ENCODE peak calls at places on chromosomes 7 and 10, in ten cellular contexts. One of them, this sample, is unnamed.
A peak's percentile ranks its signal among the peaks of the same experiment; 100 is the strongest.

GRCh38 chr10:13414855-13415254 is 66.8 kb upstream of the SEPHS1 start:
- DNase-seq in IMR-90: no peak
- DNase-seq in CD8-positive, alpha-beta memory T cell: no peak
- DNase-seq in esophagus squamous epithelium: no peak
- DNase-seq in psoas muscle: no peak
- DNase-seq in right lobe of liver: no peak
- DNase-seq in tibial artery: no peak
- DNase-seq in effector memory CD4-positive, alpha-beta T cell: no peak
- DNase-seq in lower lobe of right lung: no peak
- DNase-seq in left ventricle myocardium inferior: no peak
- DNase-seq in this sample: no peak

GRCh38 chr7:155287229-155287935 is 10.3 kb upstream of the INSIG1 start:
- DNase-seq in IMR-90: no peak
- DNase-seq in CD8-positive, alpha-beta memory T cell: no peak
- DNase-seq in esophagus squamous epithelium: no peak
- DNase-seq in psoas muscle: no peak
- DNase-seq in right lobe of liver: peak; percentile 47
- DNase-seq in tibial artery: no peak
- DNase-seq in effector memory CD4-positive, alpha-beta T cell: no peak
- DNase-seq in lower lobe of right lung: no peak
- DNase-seq in left ventricle myocardium inferior: no peak
- DNase-seq in this sample: no peak

GRCh38 chr10:118166951-118167350 is 120.2 kb upstream of the RAB11FIP2 start:
- DNase-seq in IMR-90: no peak
- DNase-seq in CD8-positive, alpha-beta memory T cell: no peak
- DNase-seq in esophagus squamous epithelium: no peak
- DNase-seq in psoas muscle: no peak
- DNase-seq in right lobe of liver: no peak
- DNase-seq in tibial artery: no peak
- DNase-seq in effector memory CD4-positive, alpha-beta T cell: no peak
- DNase-seq in lower lobe of right lung: no peak
- DNase-seq in left ventricle myocardium inferior: no peak
- DNase-seq in this sample: no peak

GRCh38 chr10:50216894-50217293 is 34.4 kb downstream of the ASAH2 start:
- DNase-seq in IMR-90: peak; percentile 10
- DNase-seq in CD8-positive, alpha-beta memory T cell: no peak
- DNase-seq in esophagus squamous epithelium: no peak
- DNase-seq in psoas muscle: no peak
- DNase-seq in right lobe of liver: no peak
- DNase-seq in tibial artery: no peak
- DNase-seq in effector memory CD4-positive, alpha-beta T cell: no peak
- DNase-seq in lower lobe of right lung: no peak
- DNase-seq in left ventricle myocardium inferior: no peak
- DNase-seq in this sample: no peak

GRCh38 chr7:33773053-33773452 is 132.3 kb upstream of the BMPER start:
- DNase-seq in IMR-90: peak; percentile 68
- DNase-seq in CD8-positive, alpha-beta memory T cell: no peak
- DNase-seq in esophagus squamous epithelium: no peak
- DNase-seq in psoas muscle: no peak
- DNase-seq in right lobe of liver: no peak
- DNase-seq in tibial artery: no peak
- DNase-seq in effector memory CD4-positive, alpha-beta T cell: no peak
- DNase-seq in lower lobe of right lung: no peak
- DNase-seq in left ventricle myocardium inferior: no peak
- DNase-seq in this sample: no peak

GRCh38 chr10:10826125-10826524 is 191.5 kb upstream of the CELF2 start:
- DNase-seq in IMR-90: peak; percentile 97
- DNase-seq in CD8-positive, alpha-beta memory T cell: no peak
- DNase-seq in esophagus squamous epithelium: no peak
- DNase-seq in psoas muscle: no peak
- DNase-seq in right lobe of liver: no peak
- DNase-seq in tibial artery: no peak
- DNase-seq in effector memory CD4-positive, alpha-beta T cell: no peak
- DNase-seq in lower lobe of right lung: no peak
- DNase-seq in left ventricle myocardium inferior: no peak
- DNase-seq in this sample: no peak

GRCh38 chr10:106900041-106900674 is 264.3 kb downstream of the SORCS1 start:
- DNase-seq in IMR-90: no peak
- DNase-seq in CD8-positive, alpha-beta memory T cell: no peak
- DNase-seq in esophagus squamous epithelium: no peak
- DNase-seq in psoas muscle: no peak
- DNase-seq in right lobe of liver: no peak
- DNase-seq in tibial artery: no peak
- DNase-seq in effector memory CD4-positive, alpha-beta T cell: no peak
- DNase-seq in lower lobe of right lung: no peak
- DNase-seq in left ventricle myocardium inferior: no peak
- DNase-seq in this sample: no peak

GRCh38 chr10:79150444-79150754 is 81.6 kb downstream of the ZMIZ1 start:
- DNase-seq in IMR-90: no peak
- DNase-seq in CD8-positive, alpha-beta memory T cell: no peak
- DNase-seq in esophagus squamous epithelium: no peak
- DNase-seq in psoas muscle: no peak
- DNase-seq in right lobe of liver: no peak
- DNase-seq in tibial artery: no peak
- DNase-seq in effector memory CD4-positive, alpha-beta T cell: no peak
- DNase-seq in lower lobe of right lung: no peak
- DNase-seq in left ventricle myocardium inferior: no peak
- DNase-seq in this sample: no peak

GRCh38 chr10:6729071-6729773 is 149.1 kb upstream of the PRKCQ start:
- DNase-seq in IMR-90: peak; percentile 82
- DNase-seq in CD8-positive, alpha-beta memory T cell: no peak
- DNase-seq in esophagus squamous epithelium: no peak
- DNase-seq in psoas muscle: peak; percentile 32
- DNase-seq in right lobe of liver: no peak
- DNase-seq in tibial artery: no peak
- DNase-seq in effector memory CD4-positive, alpha-beta T cell: no peak
- DNase-seq in lower lobe of right lung: no peak
- DNase-seq in left ventricle myocardium inferior: peak; percentile 17
- DNase-seq in this sample: no peak

GRCh38 chr10:114437456-114438292 is 33.4 kb upstream of the AFAP1L2 start:
- DNase-seq in IMR-90: peak; percentile 19
- DNase-seq in CD8-positive, alpha-beta memory T cell: no peak
- DNase-seq in esophagus squamous epithelium: no peak
- DNase-seq in psoas muscle: no peak
- DNase-seq in right lobe of liver: no peak
- DNase-seq in tibial artery: no peak
- DNase-seq in effector memory CD4-positive, alpha-beta T cell: no peak
- DNase-seq in lower lobe of right lung: no peak
- DNase-seq in left ventricle myocardium inferior: no peak
- DNase-seq in this sample: no peak

GRCh38 chr10:18400911-18401260 is 250.5 kb downstream of the NSUN6 start:
- DNase-seq in IMR-90: no peak
- DNase-seq in CD8-positive, alpha-beta memory T cell: no peak
- DNase-seq in esophagus squamous epithelium: no peak
- DNase-seq in psoas muscle: no peak
- DNase-seq in right lobe of liver: peak; percentile 59
- DNase-seq in tibial artery: no peak
- DNase-seq in effector memory CD4-positive, alpha-beta T cell: no peak
- DNase-seq in lower lobe of right lung: no peak
- DNase-seq in left ventricle myocardium inferior: no peak
- DNase-seq in this sample: no peak

GRCh38 chr10:101032637-101033201 is 1.7 kb downstream of the SFXN3 start:
- DNase-seq in IMR-90: peak; percentile 91
- DNase-seq in CD8-positive, alpha-beta memory T cell: no peak
- DNase-seq in esophagus squamous epithelium: no peak
- DNase-seq in psoas muscle: peak; percentile 54
- DNase-seq in right lobe of liver: no peak
- DNase-seq in tibial artery: peak; percentile 87
- DNase-seq in effector memory CD4-positive, alpha-beta T cell: peak; percentile 32
- DNase-seq in lower lobe of right lung: no peak
- DNase-seq in left ventricle myocardium inferior: peak; percentile 57
- DNase-seq in this sample: peak; percentile 72

DNA sequence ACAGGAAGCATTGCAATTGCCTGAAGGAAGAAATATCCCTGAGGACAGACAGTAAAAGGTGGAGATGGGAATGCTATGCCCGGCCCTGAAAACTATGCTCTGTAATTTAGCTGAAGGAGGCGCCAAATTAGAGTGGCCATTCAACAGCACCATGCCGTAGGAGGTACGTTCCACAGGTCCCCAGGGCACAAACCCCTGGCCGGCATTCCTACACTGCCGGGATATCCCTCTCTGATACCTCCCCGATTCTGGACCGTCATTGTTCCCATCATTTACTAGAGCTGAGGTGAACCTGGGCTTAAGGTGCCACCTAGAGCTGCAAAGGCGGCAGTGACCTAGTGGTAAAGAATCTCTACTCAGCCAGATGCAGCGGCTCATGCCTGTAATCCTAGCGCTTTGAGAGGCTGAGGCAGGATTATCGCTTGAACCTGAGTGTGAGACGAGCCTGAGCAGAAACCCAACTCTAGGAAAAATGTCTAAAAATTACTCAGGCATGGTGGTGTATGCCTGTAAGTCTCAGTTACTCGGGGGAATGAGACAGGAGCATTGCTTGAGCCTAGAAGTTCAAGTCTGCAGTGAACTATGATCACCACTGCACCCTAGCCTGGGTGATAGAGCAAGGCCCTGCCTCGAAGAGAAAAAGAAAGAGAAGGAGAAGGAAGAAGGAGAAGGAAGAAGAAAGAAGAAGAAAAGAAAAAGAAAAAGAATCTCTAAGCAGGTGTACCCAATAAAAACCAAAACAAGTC is 53.0 kb upstream of the TNKS2 start:
- DNase-seq in IMR-90: no peak
- DNase-seq in CD8-positive, alpha-beta memory T cell: no peak
- DNase-seq in esophagus squamous epithelium: no peak
- DNase-seq in psoas muscle: no peak
- DNase-seq in right lobe of liver: peak; percentile 63
- DNase-seq in tibial artery: no peak
- DNase-seq in effector memory CD4-positive, alpha-beta T cell: no peak
- DNase-seq in lower lobe of right lung: no peak
- DNase-seq in left ventricle myocardium inferior: no peak
- DNase-seq in this sample: no peak
- H3K9me3 ChIP-seq in IMR-90: no peaks in the 10 kb centered on the region
- H3K9me3 ChIP-seq in CD8-positive, alpha-beta memory T cell: no peaks in the 10 kb centered on the region
- H3K9me3 ChIP-seq in esophagus squamous epithelium: no peaks in the 10 kb centered on the region
- H3K9me3 ChIP-seq in psoas muscle: no peaks in the 10 kb centered on the region
- H3K9me3 ChIP-seq in right lobe of liver: no peaks in the 10 kb centered on the region
- H3K9me3 ChIP-seq in tibial artery: no peaks in the 10 kb centered on the region
- H3K9me3 ChIP-seq in effector memory CD4-positive, alpha-beta T cell: no peaks in the 10 kb centered on the region
- H3K9me3 ChIP-seq in lower lobe of right lung: no peaks in the 10 kb centered on the region
- H3K9me3 ChIP-seq in left ventricle myocardium inferior: peaks cover 21% of the 10 kb centered on the region
- H3K9me3 ChIP-seq in this sample: no peaks in the 10 kb centered on the region

GRCh38 chr10:60963441-60964256 is 19.7 kb upstream of the RHOBTB1 start:
- DNase-seq in IMR-90: peak; percentile 72
- DNase-seq in CD8-positive, alpha-beta memory T cell: no peak
- DNase-seq in esophagus squamous epithelium: no peak
- DNase-seq in psoas muscle: no peak
- DNase-seq in right lobe of liver: no peak
- DNase-seq in tibial artery: no peak
- DNase-seq in effector memory CD4-positive, alpha-beta T cell: no peak
- DNase-seq in lower lobe of right lung: no peak
- DNase-seq in left ventricle myocardium inferior: no peak
- DNase-seq in this sample: no peak

GRCh38 chr10:60962946-60963345 is 19.0 kb upstream of the RHOBTB1 start:
- DNase-seq in IMR-90: peak; percentile 31
- DNase-seq in CD8-positive, alpha-beta memory T cell: no peak
- DNase-seq in esophagus squamous epithelium: no peak
- DNase-seq in psoas muscle: no peak
- DNase-seq in right lobe of liver: no peak
- DNase-seq in tibial artery: no peak
- DNase-seq in effector memory CD4-positive, alpha-beta T cell: no peak
- DNase-seq in lower lobe of right lung: no peak
- DNase-seq in left ventricle myocardium inferior: no peak
- DNase-seq in this sample: no peak

GRCh38 chr10:60967260-60967659 is 23.3 kb upstream of the RHOBTB1 start:
- DNase-seq in IMR-90: no peak
- DNase-seq in CD8-positive, alpha-beta memory T cell: no peak
- DNase-seq in esophagus squamous epithelium: no peak
- DNase-seq in psoas muscle: no peak
- DNase-seq in right lobe of liver: no peak
- DNase-seq in tibial artery: no peak
- DNase-seq in effector memory CD4-positive, alpha-beta T cell: no peak
- DNase-seq in lower lobe of right lung: no peak
- DNase-seq in left ventricle myocardium inferior: no peak
- DNase-seq in this sample: no peak

GRCh38 chr10:60967854-60968484 is 24.0 kb upstream of the RHOBTB1 start:
- DNase-seq in IMR-90: no peak
- DNase-seq in CD8-positive, alpha-beta memory T cell: no peak
- DNase-seq in esophagus squamous epithelium: no peak
- DNase-seq in psoas muscle: no peak
- DNase-seq in right lobe of liver: no peak
- DNase-seq in tibial artery: no peak
- DNase-seq in effector memory CD4-positive, alpha-beta T cell: no peak
- DNase-seq in lower lobe of right lung: no peak
- DNase-seq in left ventricle myocardium inferior: no peak
- DNase-seq in this sample: no peak

GRCh38 chr10:60964257-60965235 is 20.6 kb upstream of the RHOBTB1 start:
- DNase-seq in IMR-90: peak; percentile 91
- DNase-seq in CD8-positive, alpha-beta memory T cell: peak; percentile 7
- DNase-seq in esophagus squamous epithelium: no peak
- DNase-seq in psoas muscle: peak; percentile 59
- DNase-seq in right lobe of liver: no peak
- DNase-seq in tibial artery: peak; percentile 77
- DNase-seq in effector memory CD4-positive, alpha-beta T cell: no peak
- DNase-seq in lower lobe of right lung: peak; percentile 51
- DNase-seq in left ventricle myocardium inferior: peak; percentile 58
- DNase-seq in this sample: peak; percentile 83
- H3K4me3 ChIP-seq in IMR-90: no peak overlapping the region
- H3K4me3 ChIP-seq in CD8-positive, alpha-beta memory T cell: no peak overlapping the region
- H3K4me3 ChIP-seq in esophagus squamous epithelium: no peak overlapping the region
- H3K4me3 ChIP-seq in psoas muscle: no peak overlapping the region
- H3K4me3 ChIP-seq in right lobe of liver: no peak overlapping the region
- H3K4me3 ChIP-seq in tibial artery: no peak overlapping the region
- H3K4me3 ChIP-seq in effector memory CD4-positive, alpha-beta T cell: no peak overlapping the region
- H3K4me3 ChIP-seq in lower lobe of right lung: no peak overlapping the region
- H3K4me3 ChIP-seq in left ventricle myocardium inferior: no peak overlapping the region
- H3K4me3 ChIP-seq in this sample: no peak overlapping the region

DNA sequence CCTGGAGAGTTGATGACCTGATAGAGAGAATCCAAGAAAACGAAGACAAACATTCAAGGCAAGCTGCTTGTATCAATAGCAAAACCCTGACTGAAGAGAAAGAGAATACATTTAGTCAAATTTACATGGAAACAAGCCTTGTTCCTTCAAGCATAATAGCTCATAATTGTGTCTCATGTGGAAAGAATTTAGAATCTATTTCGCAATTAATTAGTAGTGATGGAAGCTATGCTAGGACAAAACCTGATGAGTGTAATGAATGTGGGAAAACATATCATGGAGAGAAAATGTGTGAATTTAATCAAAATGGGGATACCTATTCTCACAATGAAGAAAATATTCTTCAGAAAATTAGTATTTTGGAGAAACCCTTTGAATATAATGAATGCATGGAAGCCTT is 18.0 kb downstream of the RBAK start:
- DNase-seq in IMR-90: no peak
- DNase-seq in CD8-positive, alpha-beta memory T cell: no peak
- DNase-seq in esophagus squamous epithelium: no peak
- DNase-seq in psoas muscle: no peak
- DNase-seq in right lobe of liver: no peak
- DNase-seq in tibial artery: no peak
- DNase-seq in effector memory CD4-positive, alpha-beta T cell: no peak
- DNase-seq in lower lobe of right lung: no peak
- DNase-seq in left ventricle myocardium inferior: no peak
- DNase-seq in this sample: no peak
- H3K9me3 ChIP-seq in IMR-90: peaks cover 70% of the 10 kb centered on the region
- H3K9me3 ChIP-seq in CD8-positive, alpha-beta memory T cell: peaks cover 80% of the 10 kb centered on the region
- H3K9me3 ChIP-seq in esophagus squamous epithelium: peaks cover 6% of the 10 kb centered on the region
- H3K9me3 ChIP-seq in psoas muscle: peaks cover 95% of the 10 kb centered on the region
- H3K9me3 ChIP-seq in right lobe of liver: peaks cover 31% of the 10 kb centered on the region
- H3K9me3 ChIP-seq in tibial artery: peaks cover 100% of the 10 kb centered on the region
- H3K9me3 ChIP-seq in effector memory CD4-positive, alpha-beta T cell: peaks cover 76% of the 10 kb centered on the region
- H3K9me3 ChIP-seq in lower lobe of right lung: peaks cover 94% of the 10 kb centered on the region
- H3K9me3 ChIP-seq in left ventricle myocardium inferior: peaks cover 100% of the 10 kb centered on the region
- H3K9me3 ChIP-seq in this sample: peaks cover 89% of the 10 kb centered on the region

GRCh38 chr7:117323585-117323876 is 673 bp upstream of the WNT2 start:
- DNase-seq in IMR-90: no peak
- DNase-seq in CD8-positive, alpha-beta memory T cell: no peak
- DNase-seq in esophagus squamous epithelium: no peak
- DNase-seq in psoas muscle: no peak
- DNase-seq in right lobe of liver: no peak
- DNase-seq in tibial artery: no peak
- DNase-seq in effector memory CD4-positive, alpha-beta T cell: no peak
- DNase-seq in lower lobe of right lung: no peak
- DNase-seq in left ventricle myocardium inferior: no peak
- DNase-seq in this sample: no peak
- H3K4me3 ChIP-seq in IMR-90: peak overlapping the region; percentile 45
- H3K4me3 ChIP-seq in CD8-positive, alpha-beta memory T cell: no peak overlapping the region
- H3K4me3 ChIP-seq in esophagus squamous epithelium: peak overlapping the region; percentile 66
- H3K4me3 ChIP-seq in psoas muscle: peak overlapping the region; percentile 58
- H3K4me3 ChIP-seq in right lobe of liver: no peak overlapping the region
- H3K4me3 ChIP-seq in tibial artery: peak overlapping the region; percentile 50
- H3K4me3 ChIP-seq in effector memory CD4-positive, alpha-beta T cell: no peak overlapping the region
- H3K4me3 ChIP-seq in lower lobe of right lung: peak overlapping the region; percentile 53
- H3K4me3 ChIP-seq in left ventricle myocardium inferior: peak overlapping the region; percentile 61
- H3K4me3 ChIP-seq in this sample: peak overlapping the region; percentile 36